ENCODE peak calls at places on chromosomes 7 and 10, in six cellular contexts. G is transverse colon, C is cardiac fibroblast, N is GM20000, Z is brain microvascular endothelial cell, O is MM.1S. U is an unnamed sample.

GRCh38 chr10:44865289-44865671 is 45.9 kb upstream of the TMEM72 start:
- DNase-seq in G (no peak), C (no peak), N (no peak), Z (no peak), O (no peak), U (no peak)

GRCh38 chr10:95319239-95319638 is 28.4 kb upstream of the PDLIM1 start:
- DNase-seq in G (no peak), C (no peak), N (no peak), Z (no peak), O (no peak), U (no peak)

GRCh38 chr7:13682626-13683025 is 306.8 kb downstream of the ETV1 start:
- DNase-seq in G (no peak), C (no peak), N (no peak), Z (no peak), O (no peak), U (no peak)

GRCh38 chr10:61754553-61755540 is 92.1 kb downstream of the CABCOCO1 start:
- DNase-seq in G (no peak), C (no peak), N (no peak), Z (no peak), O (no peak), U (no peak)

GRCh38 chr10:70567603-70568002 is 34.9 kb downstream of the PRF1 start:
- DNase-seq in G (no peak), C (no peak), N (no peak), Z (no peak), O (no peak), U (no peak)

GRCh38 chr7:94888995-94889523 is 18.3 kb upstream of the PPP1R9A start:
- DNase-seq in G (no peak), C (no peak), N (no peak), Z (no peak), O (no peak), U (no peak)

GRCh38 chr10:28284126-28284525 is 18.7 kb downstream of the MPP7 start:
- DNase-seq in G (no peak), C (no peak), N (no peak), Z (no peak), O (no peak), U (no peak)

GRCh38 chr7:87312215-87312865 is 33.1 kb upstream of the CROT start:
- DNase-seq in G (peak; percentile 63), C (peak; percentile 76), N (peak; percentile 72), Z (peak; percentile 46), O (peak; percentile 67), U (peak; percentile 58)

GRCh38 chr10:62037166-62037831 is 135.8 kb downstream of the ARID5B start:
- DNase-seq in G (no peak), C (peak; percentile 52), N (no peak), Z (peak; percentile 64), O (no peak), U (no peak)

GRCh38 chr7:65250697-65251395 is 122.8 kb upstream of the ZNF92 start:
- DNase-seq in G (no peak), C (no peak), N (no peak), Z (no peak), O (no peak), U (no peak)

GRCh38 chr10:97923057-97923456 is 73.4 kb downstream of the GOLGA7B start:
- DNase-seq in G (no peak), C (no peak), N (no peak), Z (no peak), O (no peak), U (no peak)

GRCh38 chr10:21744223-21744622 is 210.2 kb downstream of the MLLT10 start:
- DNase-seq in G (no peak), C (no peak), N (no peak), Z (no peak), O (no peak), U (no peak)

GRCh38 chr10:36349445-36350063 is 707.5 kb upstream of the FZD8 start:
- DNase-seq in G (no peak), C (peak; percentile 91), N (no peak), Z (peak; percentile 95), O (no peak), U (no peak)

GRCh38 chr10:129855836-129856563 is 108.1 kb downstream of the EBF3 start:
- DNase-seq in G (no peak), C (no peak), N (no peak), Z (no peak), O (no peak), U (no peak)

GRCh38 chr10:845526-845925 is 86.0 kb downstream of the LARP4B start:
- DNase-seq in G (no peak), C (no peak), N (no peak), Z (no peak), O (no peak), U (no peak)

GRCh38 chr10:122657734-122658133 is 41.9 kb downstream of the C10orf120 start:
- DNase-seq in G (no peak), C (no peak), N (no peak), Z (no peak), O (no peak), U (no peak)

GRCh38 chr7:151459726-151460473 is 20.0 kb upstream of the CRYGN start:
- DNase-seq in G (peak; percentile 87), C (peak; percentile 81), N (no peak), Z (peak; percentile 76), O (no peak), U (no peak)

GRCh38 chr7:74289660-74290589 is 718 bp downstream of the CLIP2 start:
- DNase-seq in G (peak; percentile 66), C (no peak), N (peak; percentile 65), Z (no peak), O (no peak), U (peak; percentile 57)

GRCh38 chr10:124596116-124596785 is 134.6 kb downstream of the LHPP start:
- DNase-seq in G (no peak), C (no peak), N (no peak), Z (no peak), O (no peak), U (no peak)

GRCh38 chr7:153942036-153942435 is 110.2 kb upstream of the DPP6 start:
- DNase-seq in G (no peak), C (no peak), N (no peak), Z (no peak), O (no peak), U (no peak)

GRCh38 chr10:46536781-46537180 is 19.7 kb downstream of the GPRIN2 start:
- DNase-seq in G (peak; percentile 5), C (no peak), N (no peak), Z (no peak), O (no peak), U (no peak)

GRCh38 chr10:49161411-49161997 is 26.7 kb downstream of the TMEM273 start:
- DNase-seq in G (no peak), C (peak; percentile 68), N (no peak), Z (peak; percentile 55), O (no peak), U (no peak)
- TF ChIP-seq CTCF in G (no peak), C (peak; percentile 51), N (no peak), Z (peak; percentile 66), O (no peak), U (peak; percentile 2)

GRCh38 chr7:55524558-55525310 is 47.6 kb downstream of the VOPP1 start:
- DNase-seq in G (no peak), C (no peak), N (no peak), Z (no peak), O (no peak), U (no peak)
- TF ChIP-seq CTCF in G (no peak), C (no peak), N (no peak), Z (no peak), O (no peak), U (no peak)

GRCh38 chr7:121449304-121449703 is 53.2 kb upstream of the FAM3C start:
- DNase-seq in G (no peak), C (no peak), N (no peak), Z (no peak), O (no peak), U (no peak)
- TF ChIP-seq CTCF in G (no peak), C (no peak), N (no peak), Z (peak; percentile 28), O (no peak), U (no peak)

DNA sequence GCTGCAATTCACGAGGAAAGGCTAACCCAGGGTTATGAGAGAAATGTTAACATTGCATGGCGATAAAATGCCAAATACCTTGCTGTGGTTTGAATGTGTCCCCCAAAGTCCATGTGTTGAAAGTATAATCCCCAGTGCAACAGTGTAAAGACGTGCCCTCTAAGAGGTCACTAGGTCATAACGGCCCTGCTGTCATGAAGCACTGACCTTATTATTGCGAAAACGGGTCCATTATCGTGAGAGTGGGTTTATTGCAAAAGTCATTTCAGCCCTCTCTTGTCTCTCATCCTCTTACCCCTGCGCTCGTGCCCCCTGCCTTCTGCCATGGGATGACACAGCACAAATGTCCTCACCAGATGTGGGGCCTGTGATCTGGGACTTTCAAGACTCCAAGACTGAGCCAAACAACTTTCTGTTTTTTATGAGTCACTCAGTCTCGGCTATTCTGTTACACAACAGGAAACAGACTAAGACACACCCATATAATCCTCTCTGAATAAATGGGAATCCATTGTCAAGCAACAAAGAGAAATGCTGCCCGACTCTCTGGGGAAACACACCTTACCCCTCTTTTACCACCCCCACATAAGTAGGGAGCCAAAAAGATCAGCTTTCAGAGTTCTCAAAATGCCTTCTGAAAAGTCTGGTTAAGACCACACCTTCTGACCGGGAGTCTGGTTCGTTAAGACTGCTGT is 73.1 kb upstream of the UCN3 start:
- DNase-seq in G (peak; percentile 43), C (peak; percentile 98), N (no peak), Z (peak; percentile 77), O (peak; percentile 46), U (no peak)
- TF ChIP-seq CTCF in G (no peak), C (no peak), N (no peak), Z (no peak), O (no peak), U (no peak)

GRCh38 chr7:93175219-93175618 is 27.0 kb upstream of the SAMD9L start:
- DNase-seq in G (no peak), C (no peak), N (no peak), Z (no peak), O (no peak), U (no peak)
- TF ChIP-seq CTCF in G (no peak), C (peak; percentile 9), N (no peak), Z (no peak), O (no peak), U (no peak)